ENCODE peak calls at places on chromosomes 7 and 10, in ten cellular contexts. R is fibroblast of mammary gland; A is neural crest cell; P is stimulated activated CD4-positive, alpha-beta T cell treated with anti-CD3 and anti-CD28 coated beads, Interleukin-4, amount 100 ng/mL, for 24 hours; T is effector memory CD8-positive, alpha-beta T cell; K is glutamatergic neuron; F is right atrium auricular region; Q is epithelial cell of prostate; J is choroid plexus epithelial cell; O is Daoy. Z is an unnamed sample.

GRCh38 chr7:50613473-50613872 is 48.3 kb upstream of the DDC start:
- DNase-seq in O (no peak), P (no peak), A (no peak), K (no peak), J (no peak), R (no peak), F (no peak), Q (no peak), T (no peak), Z (no peak)

GRCh38 chr10:75451927-75452326 is 20.5 kb downstream of the LRMDA start:
- DNase-seq in R (no peak), Q (no peak), P (no peak), T (no peak), F (no peak), O (no peak), K (no peak), J (no peak), A (no peak), Z (no peak)

GRCh38 chr10:75070478-75071163 is 40.8 kb upstream of the SAMD8 start:
- DNase-seq in T (no peak), J (no peak), A (no peak), P (no peak), K (no peak), Q (no peak), R (no peak), F (no peak), O (no peak), Z (no peak)

GRCh38 chr7:770786-771185 is 43.7 kb upstream of the PRKAR1B start:
- DNase-seq in K (no peak), O (no peak), R (peak), A (no peak), F (no peak), P (no peak), J (peak), T (no peak), Q (no peak), Z (no peak)

GRCh38 chr10:62323751-62324150 is 50.4 kb upstream of the ZNF365 start:
- DNase-seq in A (no peak), Q (no peak), J (peak), P (no peak), T (no peak), R (no peak), K (no peak), O (no peak), F (no peak), Z (no peak)

GRCh38 chr10:128817636-128818035 is 649.4 kb upstream of the MGMT start:
- DNase-seq in O (no peak), R (no peak), J (no peak), P (no peak), A (no peak), T (no peak), F (peak), K (no peak), Q (no peak), Z (no peak)

GRCh38 chr7:134836447-134836846 is 57.0 kb downstream of the CALD1 start:
- DNase-seq in Q (no peak), O (peak), F (no peak), T (no peak), P (no peak), K (no peak), A (no peak), J (peak), R (peak), Z (no peak)

GRCh38 chr10:107740962-107741690 is 576.6 kb upstream of the SORCS1 start:
- DNase-seq in J (peak), T (no peak), A (no peak), R (peak), K (no peak), F (no peak), O (no peak), Q (no peak), P (no peak), Z (no peak)

GRCh38 chr7:128365432-128365831 is 3.9 kb upstream of the PRRT4 start:
- DNase-seq in F (no peak), P (no peak), R (no peak), T (no peak), J (no peak), O (no peak), Q (no peak), K (no peak), A (no peak), Z (no peak)

GRCh38 chr7:149317986-149318672 is 56.1 kb downstream of the ZNF783 start:
- DNase-seq in T (no peak), P (no peak), K (no peak), A (no peak), O (no peak), R (no peak), F (no peak), J (no peak), Q (no peak), Z (no peak)

GRCh38 chr10:30534465-30535144 is 94.9 kb downstream of the LYZL2 start:
- DNase-seq in Q (no peak), R (peak), F (peak), T (peak), O (peak), J (peak), K (peak), P (peak), A (peak), Z (peak)

GRCh38 chr10:47457528-47457820 is 26.4 kb downstream of the ANXA8 start:
- DNase-seq in Q (no peak), R (no peak), J (peak), F (no peak), P (no peak), T (no peak), A (no peak), K (no peak), O (no peak), Z (no peak)

GRCh38 chr10:1274098-1274745 is 218.0 kb downstream of the WDR37 start:
- DNase-seq in O (no peak), A (no peak), R (no peak), J (no peak), K (no peak), P (no peak), F (no peak), Q (no peak), T (no peak), Z (no peak)

GRCh38 chr7:105454058-105454739 is 65.5 kb upstream of the SRPK2 start:
- DNase-seq in J (peak), F (no peak), K (no peak), T (no peak), P (no peak), Q (peak), O (peak), R (peak), A (no peak), Z (no peak)

GRCh38 chr7:79319369-79319768 is 134.1 kb downstream of the MAGI2 start:
- DNase-seq in J (no peak), K (no peak), F (no peak), O (no peak), P (no peak), T (no peak), R (no peak), Q (no peak), A (no peak), Z (no peak)

GRCh38 chr10:96814264-96814663 is 17.8 kb upstream of the LCOR start:
- DNase-seq in A (no peak), R (peak), K (no peak), Q (no peak), T (no peak), P (no peak), F (no peak), O (peak), J (peak), Z (no peak)

GRCh38 chr7:119482209-119482608 is 790.8 kb upstream of the KCND2 start:
- DNase-seq in T (no peak), A (peak), Q (no peak), J (peak), F (no peak), P (no peak), K (peak), O (peak), R (peak), Z (peak)

GRCh38 chr7:66047426-66047825 is 28.2 kb upstream of the ASL start:
- DNase-seq in R (peak), F (no peak), T (no peak), K (no peak), Q (peak), A (no peak), J (peak), O (peak), P (no peak), Z (no peak)

GRCh38 chr7:3887071-3887691 is 586.1 kb downstream of the SDK1 start:
- DNase-seq in R (no peak), J (no peak), F (no peak), T (no peak), K (no peak), A (no peak), O (no peak), P (no peak), Q (no peak), Z (no peak)

GRCh38 chr10:86203162-86203905 is 163.3 kb downstream of the GRID1 start:
- DNase-seq in Q (no peak), F (no peak), O (no peak), K (peak), A (peak), T (no peak), R (no peak), J (peak), P (no peak), Z (no peak)

GRCh38 chr10:110147961-110148360 is 59.4 kb upstream of the MXI1 start:
- DNase-seq in K (no peak), F (no peak), O (peak), R (no peak), P (no peak), A (no peak), J (no peak), Q (no peak), T (no peak), Z (no peak)

GRCh38 chr10:66277481-66277880 is 648.4 kb upstream of the LRRTM3 start:
- DNase-seq in R (no peak), A (no peak), P (no peak), Q (no peak), K (no peak), F (no peak), O (no peak), T (no peak), J (no peak), Z (no peak)

GRCh38 chr7:87416682-87417587 is 58.5 kb downstream of the ABCB4 start:
- DNase-seq in R (peak), T (peak), F (peak), A (peak), Q (no peak), O (peak), J (peak), K (peak), P (peak), Z (peak)

GRCh38 chr10:25113231-25114035 is 61.4 kb upstream of the GPR158 start:
- DNase-seq in T (peak), A (peak), P (peak), O (peak), R (peak), F (peak), Q (peak), J (peak), K (peak), Z (peak)